ENCODE peak calls at places on chromosome 19, in eight cellular contexts. P is AG04450, J is tibial nerve, U is cardiac fibroblast, L is AG09319, H is B cell, R is lung, S is cardiac muscle cell. T is an unnamed sample.

GRCh38 chr19:2618611-2619010 is 83.9 kb downstream of the GNG7 start:
- DNase-seq in H (peak; percentile 78), R (peak; percentile 80), J (no peak), U (peak; percentile 71), S (peak; percentile 59), P (no peak), L (no peak), T (peak; percentile 67)

GRCh38 chr19:37594982-37595382 is 306 bp downstream of the ZNF540 start:
- DNase-seq in H (peak; percentile 77), S (peak; percentile 67), U (no peak), J (peak; percentile 47), P (peak; percentile 2), R (peak; percentile 58), L (no peak), T (peak; percentile 49)

GRCh38 chr19:1268392-1269064 is 604 bp upstream of the CIRBP start:
- DNase-seq in L (no peak), R (no peak), U (no peak), S (no peak), H (peak; percentile 51), J (no peak), P (no peak), T (no peak)

GRCh38 chr19:58335630-58336029 is 8.8 kb downstream of the ZSCAN22 start:
- DNase-seq in U (no peak), J (no peak), S (no peak), H (no peak), P (no peak), L (no peak), R (no peak), T (no peak)

GRCh38 chr19:17575871-17576757 is 20.7 kb downstream of the COLGALT1 start:
- DNase-seq in R (no peak), P (no peak), H (no peak), L (no peak), J (no peak), U (no peak), S (no peak), T (no peak)

GRCh38 chr19:18023596-18024212 is 15.7 kb downstream of the ARRDC2 start:
- DNase-seq in L (no peak), U (peak; percentile 93), P (no peak), S (peak; percentile 95), H (peak; percentile 93), R (no peak), J (peak; percentile 89), T (no peak)

GRCh38 chr19:19539738-19540703 is 2.0 kb downstream of the CILP2 start:
- DNase-seq in U (peak; percentile 50), J (no peak), H (peak; percentile 65), S (peak; percentile 79), P (no peak), R (peak; percentile 70), L (no peak), T (no peak)

GRCh38 chr19:8609210-8610040 is 1.1 kb downstream of the ADAMTS10 start:
- DNase-seq in L (no peak), J (peak; percentile 35), S (peak; percentile 76), H (no peak), U (peak; percentile 71), R (no peak), P (no peak), T (no peak)

GRCh38 chr19:48646192-48646911 is 365 bp upstream of the CA11 start:
- DNase-seq in H (peak; percentile 93), R (peak; percentile 90), J (peak; percentile 73), L (no peak), P (no peak), U (peak; percentile 77), S (peak; percentile 92), T (peak; percentile 94)

GRCh38 chr19:10544242-10544752 is 593 bp downstream of the ATG4D start:
- DNase-seq in S (no peak), H (no peak), L (no peak), J (no peak), P (no peak), R (peak; percentile 33), U (no peak), T (no peak)

GRCh38 chr19:33677745-33678426 is 56.1 kb downstream of the CHST8 start:
- DNase-seq in R (no peak), H (no peak), U (no peak), J (no peak), L (no peak), S (no peak), P (no peak), T (no peak)

GRCh38 chr19:34364830-34365462 is at the start of gene GPI:
- DNase-seq in L (no peak), H (peak; percentile 85), S (peak; percentile 50), R (peak; percentile 56), P (no peak), J (peak; percentile 24), U (peak; percentile 30), T (peak; percentile 70)

GRCh38 chr19:52048604-52049493 is at the start of gene ZNF432:
- DNase-seq in U (peak; percentile 96), P (peak; percentile 75), S (peak; percentile 98), J (peak; percentile 90), H (peak; percentile 91), L (peak; percentile 77), R (peak; percentile 96), T (peak; percentile 90)

GRCh38 chr19:20278342-20278741 is 111.3 kb downstream of the ZNF486 start:
- DNase-seq in J (no peak), H (no peak), U (peak; percentile 57), R (no peak), L (peak; percentile 1), P (no peak), S (no peak), T (peak; percentile 1)

GRCh38 chr19:3492131-3492839 is 8.2 kb downstream of the DOHH start:
- DNase-seq in H (no peak), P (no peak), L (no peak), R (no peak), S (no peak), U (no peak), J (no peak), T (no peak)

DNA sequence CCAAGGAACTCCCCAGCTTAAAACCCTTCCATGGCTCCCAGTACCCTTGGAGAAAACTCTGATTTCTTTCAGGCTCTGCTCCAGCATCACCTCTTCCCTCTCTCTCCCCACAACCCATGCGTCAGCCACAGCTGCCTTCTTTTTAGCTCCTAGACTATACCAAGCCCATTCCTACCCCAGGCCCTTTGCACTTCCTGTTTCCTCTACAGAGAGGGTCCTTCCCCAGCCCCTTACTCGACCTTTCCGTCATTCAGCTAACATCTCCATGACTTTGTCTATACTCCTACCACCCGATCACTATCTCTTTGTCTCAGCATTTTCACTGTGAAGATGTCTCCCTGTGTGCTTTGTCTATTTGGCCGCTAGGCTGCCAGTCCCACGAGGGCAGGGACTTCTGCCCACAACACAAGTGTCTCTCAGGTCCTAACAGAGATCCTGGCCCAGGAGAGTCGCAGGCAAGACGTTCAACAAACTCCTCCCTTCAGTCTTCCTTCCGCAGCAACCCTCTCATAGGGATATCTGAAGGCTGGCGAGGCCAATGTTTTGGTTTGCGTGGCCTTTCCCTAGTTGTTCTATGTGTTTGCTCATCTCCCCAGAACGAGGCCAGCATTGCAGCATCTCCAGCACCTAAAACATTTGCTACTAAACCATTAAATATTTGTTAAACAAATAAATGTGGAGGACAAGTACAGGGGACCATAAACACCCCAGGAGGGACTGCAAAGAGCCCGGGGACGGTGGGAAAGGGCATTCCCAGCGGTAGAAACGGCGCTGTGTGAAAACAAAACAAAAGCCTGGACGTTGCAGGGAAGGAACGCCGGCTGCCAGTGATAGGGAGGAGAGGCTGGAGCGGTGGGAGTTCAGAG is 816 bp downstream of the CCNP start:
- DNase-seq in R (no peak), S (no peak), L (no peak), H (no peak), P (no peak), U (peak; percentile 52), J (no peak), T (no peak)
- TF ChIP-seq CTCF in R (no peak), S (no peak), L (peak; percentile 3), H (no peak), P (peak; percentile 8), U (peak; percentile 21), J (no peak), T (no peak)

DNA sequence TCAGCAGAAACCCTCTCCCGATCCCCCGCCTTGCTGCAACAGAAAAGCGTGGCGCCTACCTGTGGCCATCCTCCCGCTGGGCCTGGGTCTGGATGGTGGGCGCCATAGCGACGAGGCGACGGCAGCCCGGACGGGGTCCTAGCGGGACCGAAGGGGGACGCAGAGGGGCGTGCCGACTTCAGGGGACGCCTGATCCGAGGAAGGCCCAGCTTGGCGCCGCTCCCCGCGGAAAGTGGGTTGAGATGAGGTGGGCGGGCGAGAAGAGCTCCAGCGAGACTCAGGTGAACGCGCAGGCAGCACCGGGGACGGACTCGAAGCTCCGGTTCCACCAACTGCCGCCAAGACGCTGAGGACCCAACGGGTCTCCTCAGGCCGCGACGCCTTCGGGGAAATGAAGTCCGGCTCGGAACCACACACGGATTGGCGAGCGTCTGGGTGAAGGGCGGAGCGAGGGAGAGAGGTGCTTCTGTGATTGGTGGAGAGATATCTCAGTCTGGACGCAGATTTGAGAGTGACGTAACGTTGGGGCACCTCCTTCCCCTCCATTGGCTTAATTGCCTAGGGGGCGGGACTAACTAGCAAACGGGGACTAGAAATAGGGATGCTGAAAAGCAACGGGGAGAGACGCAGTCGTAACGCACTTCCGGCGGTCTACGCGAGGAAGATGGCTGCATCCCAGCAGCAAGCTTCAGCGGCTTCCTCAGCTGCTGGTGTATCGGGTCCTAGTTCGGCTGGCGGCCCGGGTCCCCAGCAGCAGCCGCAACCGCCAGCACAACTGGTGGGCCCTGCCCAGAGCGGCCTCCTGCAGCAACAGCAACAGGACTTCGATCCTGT is at the start of the genes MED29 and PAF1:
- DNase-seq in U (peak; percentile 100), H (peak; percentile 96), J (peak; percentile 93), S (peak; percentile 100), L (peak; percentile 99), P (peak; percentile 99), R (peak; percentile 98), T (peak; percentile 98)
- TF ChIP-seq CTCF in U (no peak), H (no peak), J (peak; percentile 48), S (no peak), L (no peak), P (no peak), R (no peak), T (no peak)

GRCh38 chr19:55809381-55810058 is 22.3 kb downstream of the NLRP11 start:
- DNase-seq in U (peak; percentile 77), R (peak; percentile 38), J (no peak), P (no peak), S (peak; percentile 48), L (no peak), H (peak; percentile 82), T (peak; percentile 56)
- TF ChIP-seq CTCF in U (peak; percentile 43), R (peak; percentile 4), J (peak; percentile 14), P (no peak), S (peak; percentile 11), L (no peak), H (peak; percentile 78), T (no peak)

DNA sequence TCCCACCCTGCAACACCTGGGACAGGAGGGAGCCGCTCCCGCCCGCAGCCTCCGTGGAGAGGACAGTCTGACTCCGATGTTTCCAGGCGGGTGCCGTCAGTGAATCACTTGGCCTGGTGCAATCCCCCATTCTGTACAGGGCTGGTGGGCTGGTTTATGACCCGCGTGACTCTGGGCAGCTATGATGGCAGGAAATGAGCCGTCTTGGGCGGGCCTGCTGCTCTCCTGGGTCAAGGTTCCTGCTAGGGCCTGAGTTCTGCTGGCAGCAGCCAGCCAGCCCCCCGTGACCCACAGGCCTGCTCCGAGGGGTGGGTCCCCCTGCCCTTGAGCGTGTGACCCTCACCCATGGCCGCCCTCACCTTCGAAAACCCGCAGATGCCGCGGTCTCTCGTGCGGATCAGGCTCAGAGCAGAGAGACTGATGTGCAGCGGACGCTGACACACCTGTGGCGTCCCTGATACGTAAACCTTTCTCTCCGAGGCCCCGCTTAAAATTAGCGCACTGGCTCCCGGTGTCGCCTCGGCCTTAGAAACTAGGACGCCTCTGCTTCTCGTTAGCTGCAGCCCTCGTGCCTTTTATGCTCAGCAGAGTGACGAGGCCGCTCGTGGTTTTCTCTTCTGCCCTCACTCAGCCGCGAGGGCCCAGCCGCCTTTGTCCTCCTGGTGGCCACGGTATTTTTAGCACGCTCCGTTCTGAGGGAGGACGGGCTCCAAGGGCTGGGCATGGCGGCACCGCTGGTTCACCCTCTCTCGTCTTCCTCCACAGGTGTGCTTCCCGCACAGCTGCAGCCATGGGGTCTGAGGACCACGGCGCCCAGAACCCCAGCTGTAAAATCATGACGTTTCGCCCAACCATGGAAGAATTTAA is 63.4 kb downstream of the KDM4B start:
- DNase-seq in H (no peak), R (no peak), S (no peak), U (peak; percentile 71), P (no peak), J (no peak), L (no peak), T (no peak)
- TF ChIP-seq CTCF in H (no peak), R (no peak), S (no peak), U (peak; percentile 1), P (no peak), J (no peak), L (no peak), T (no peak)

T was measured in Calu3.